ENCODE peak calls at places on chromosomes 16 and 17, in four cellular contexts. R, I, C and H are unnamed samples.

GRCh38 chr17:1559047-1559742 is 3.4 kb downstream of the PITPNA start:
- DNase-seq in R (no peak), I (no peak), C (no peak), H (no peak)

GRCh38 chr17:76056882-76057281 is 15.4 kb downstream of the SRP68 start:
- DNase-seq in R (no peak), I (no peak), C (no peak), H (no peak)

GRCh38 chr16:27237229-27238015 is 31.1 kb downstream of the NSMCE1 start:
- DNase-seq in C (peak), R (peak), I (no peak), H (peak)

GRCh38 chr16:67767953-67768352 is 38.4 kb downstream of the RANBP10 start:
- DNase-seq in I (no peak), C (peak), R (no peak), H (no peak)

GRCh38 chr16:2966043-2966802 is 2.1 kb downstream of the KREMEN2 start:
- DNase-seq in I (no peak), C (no peak), R (no peak), H (no peak)

GRCh38 chr17:15261818-15262290 is 3.3 kb downstream of the PMP22 start:
- DNase-seq in R (no peak), C (peak), I (no peak), H (no peak)

GRCh38 chr17:8096541-8096940 is 9.0 kb upstream of the ALOX12B start:
- DNase-seq in I (no peak), C (no peak), R (no peak), H (no peak)

GRCh38 chr16:15865742-15866141 is 8.9 kb upstream of the MYH11 start:
- DNase-seq in I (no peak), R (no peak), C (peak), H (no peak)

GRCh38 chr17:67386965-67387551 is 10.0 kb downstream of the PITPNC1 start:
- DNase-seq in R (no peak), C (peak), I (peak), H (peak)

GRCh38 chr16:16120382-16121184 is 102.7 kb downstream of the ABCC6 start:
- DNase-seq in I (no peak), C (peak), R (peak), H (peak)

GRCh38 chr17:64277831-64278562 is 14.9 kb upstream of the TEX2 start:
- DNase-seq in I (no peak), C (peak), R (no peak), H (no peak)

GRCh38 chr16:79071424-79071823 is 529.1 kb downstream of the MAF start:
- DNase-seq in C (no peak), R (peak), I (no peak), H (no peak)

GRCh38 chr16:87201052-87201451 is 116.1 kb downstream of the C16orf95 start:
- DNase-seq in R (peak), C (peak), I (no peak), H (no peak)

GRCh38 chr16:89150090-89150835 is 21.3 kb upstream of the CDH15 start:
- DNase-seq in R (peak), I (no peak), C (no peak), H (no peak)

GRCh38 chr17:4522661-4523060 is 24.0 kb downstream of the SPNS2 start:
- DNase-seq in R (no peak), C (no peak), I (no peak), H (no peak)

GRCh38 chr17:82267575-82268379 is 5.7 kb downstream of the CSNK1D start:
- DNase-seq in R (peak), I (no peak), C (peak), H (no peak)

DNA sequence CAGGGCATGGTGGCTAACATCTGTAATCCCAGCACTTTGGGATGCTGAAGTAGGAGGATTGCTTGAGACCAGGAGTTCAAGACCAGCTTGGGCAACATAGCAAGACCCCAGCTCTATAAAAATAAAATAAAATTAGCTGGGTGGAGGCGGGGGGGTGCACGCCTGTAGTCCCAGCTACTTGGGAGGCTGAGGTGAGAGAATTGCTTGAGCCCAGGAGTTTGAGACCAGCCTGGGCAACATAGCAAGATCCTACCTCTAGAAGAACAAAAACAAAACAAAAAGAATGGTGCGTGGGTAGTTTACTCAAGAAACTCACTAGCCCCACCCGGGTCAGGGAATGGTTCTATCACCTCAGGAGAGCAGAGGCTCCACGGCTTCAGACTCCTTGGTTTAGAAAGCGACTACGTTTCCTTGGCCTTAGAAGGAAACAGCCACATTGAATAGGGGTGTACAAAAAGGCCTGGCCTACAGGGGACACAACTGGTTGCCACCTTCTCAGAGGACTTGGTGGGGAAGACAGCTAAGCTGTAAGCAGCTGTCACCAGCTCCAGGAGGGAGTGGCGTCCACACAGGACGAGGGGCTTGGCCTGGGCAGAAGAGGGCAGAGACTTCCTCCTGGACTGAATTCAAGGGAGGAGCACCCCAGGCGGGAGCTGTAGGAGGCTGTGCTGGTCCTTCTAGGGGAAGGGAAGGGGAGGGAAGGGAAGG is 717 bp downstream of the TK1 start:
- DNase-seq in I (peak), C (no peak), R (peak), H (no peak)
- H3K4me3 ChIP-seq in I (peak), C (peak), R (no peak), H (peak)

GRCh38 chr17:13967416-13967815 is 101.9 kb upstream of the COX10 start:
- DNase-seq in R (no peak), C (no peak), I (no peak), H (no peak)
- H3K4me3 ChIP-seq in R (no peak), C (no peak), I (no peak), H (no peak)

GRCh38 chr16:56195151-56195550 is 3.9 kb downstream of the GNAO1 start:
- DNase-seq in R (no peak), C (no peak), I (no peak), H (no peak)

GRCh38 chr16:56192971-56193936 is 2.0 kb downstream of the GNAO1 start:
- DNase-seq in I (no peak), R (no peak), C (no peak), H (no peak)

GRCh38 chr16:56191807-56192643 is 736 bp downstream of the GNAO1 start:
- DNase-seq in I (no peak), R (no peak), C (no peak), H (no peak)

GRCh38 chr16:56192644-56192960 is 1.3 kb downstream of the GNAO1 start:
- DNase-seq in I (no peak), C (no peak), R (no peak), H (no peak)

DNA sequence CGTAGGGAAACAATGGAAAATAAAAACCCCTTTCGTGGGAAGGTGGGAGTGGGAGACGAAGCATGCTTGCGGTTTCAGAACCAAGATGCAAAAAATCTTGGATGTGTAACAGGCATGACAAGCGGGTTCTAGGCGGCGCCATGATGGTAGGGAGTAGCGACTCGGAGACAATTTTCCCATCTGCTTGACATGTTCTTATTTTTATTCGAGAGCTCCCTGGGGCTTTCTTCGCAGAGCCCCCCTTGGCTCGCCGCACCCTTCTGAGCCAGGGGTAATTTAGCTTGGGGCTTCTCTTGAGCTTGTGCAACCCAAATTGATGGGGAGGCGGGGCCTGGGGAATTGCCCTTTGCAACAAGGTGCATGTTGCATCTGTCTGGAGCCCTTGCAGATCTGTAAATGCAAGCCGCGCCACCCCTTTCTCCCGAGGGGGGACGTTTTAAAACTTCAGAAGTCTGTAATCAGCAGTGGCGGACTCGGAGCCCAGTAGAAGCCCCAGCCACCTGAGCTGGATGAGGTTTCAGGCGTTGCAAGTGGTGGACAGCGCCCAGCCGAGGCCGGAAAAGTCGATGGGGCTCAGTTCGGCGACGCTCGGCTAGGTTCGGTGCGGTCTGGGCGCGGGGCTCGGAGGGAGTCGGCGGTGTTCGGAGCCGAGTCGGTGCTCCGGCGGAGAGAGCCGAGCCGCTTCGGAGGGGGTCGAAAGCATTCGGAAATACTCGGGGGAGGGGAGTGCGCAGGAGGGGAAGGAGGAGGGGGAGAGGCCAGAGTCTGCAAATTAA is 2.9 kb downstream of the GNAO1 start:
- DNase-seq in I (no peak), C (peak), R (peak), H (peak)
- H3K4me3 ChIP-seq in I (no peak), C (no peak), R (peak), H (peak)

GRCh38 chr17:50166518-50167181 is 845 bp downstream of the SGCA start:
- DNase-seq in C (no peak), I (no peak), R (peak), H (no peak)
- H3K4me3 ChIP-seq in C (no peak), I (no peak), R (peak), H (no peak)